ENCODE peak calls at places on chromosomes 4 and X, in six cellular contexts. One of them, this sample, is unnamed.
A peak's percentile ranks its signal among the peaks of the same experiment; 100 is the strongest.

GRCh38 chr4:83281326-83281725 is 3.3 kb downstream of the COQ2 start:
- DNase-seq in GM12878: no peak
- DNase-seq in H1: no peak
- DNase-seq in K562: no peak
- DNase-seq in HCT116: no peak
- DNase-seq in HepG2: no peak
- DNase-seq in this sample: no peak

GRCh38 chr4:140047017-140047640 is 106.9 kb downstream of the MAML3 start:
- DNase-seq in K562: no peak
- DNase-seq in H1: no peak
- DNase-seq in HCT116: no peak
- DNase-seq in GM12878: no peak
- DNase-seq in HepG2: no peak
- DNase-seq in this sample: no peak

GRCh38 chr4:55444822-55445221 is 49.1 kb downstream of the TMEM165 start:
- DNase-seq in HCT116: peak; percentile 13
- DNase-seq in HepG2: peak; percentile 7
- DNase-seq in H1: no peak
- DNase-seq in GM12878: no peak
- DNase-seq in K562: peak; percentile 15
- DNase-seq in this sample: no peak

GRCh38 chrX:109890910-109891502 is 111.9 kb upstream of the TMEM164 start:
- DNase-seq in K562: peak; percentile 72
- DNase-seq in GM12878: no peak
- DNase-seq in HCT116: peak; percentile 43
- DNase-seq in HepG2: peak; percentile 43
- DNase-seq in H1: peak; percentile 10
- DNase-seq in this sample: peak; percentile 72

GRCh38 chrX:115341421-115341820 is 51.9 kb downstream of the LUZP4 start:
- DNase-seq in HepG2: peak; percentile 65
- DNase-seq in HCT116: no peak
- DNase-seq in H1: no peak
- DNase-seq in K562: no peak
- DNase-seq in GM12878: no peak
- DNase-seq in this sample: no peak

GRCh38 chrX:14616876-14617275 is 87.5 kb downstream of the GLRA2 start:
- DNase-seq in K562: no peak
- DNase-seq in HCT116: no peak
- DNase-seq in H1: no peak
- DNase-seq in GM12878: no peak
- DNase-seq in HepG2: no peak
- DNase-seq in this sample: no peak

GRCh38 chrX:40855411-40855810 is 120.1 kb upstream of the MED14 start:
- DNase-seq in K562: no peak
- DNase-seq in HCT116: no peak
- DNase-seq in HepG2: no peak
- DNase-seq in GM12878: no peak
- DNase-seq in H1: no peak
- DNase-seq in this sample: no peak

GRCh38 chrX:107714196-107714811 is 61.3 kb downstream of the TSC22D3 start:
- DNase-seq in HCT116: no peak
- DNase-seq in K562: no peak
- DNase-seq in GM12878: no peak
- DNase-seq in HepG2: no peak
- DNase-seq in H1: no peak
- DNase-seq in this sample: no peak

GRCh38 chrX:148601034-148601433 is 100.6 kb downstream of the AFF2 start:
- DNase-seq in HepG2: no peak
- DNase-seq in K562: peak; percentile 17
- DNase-seq in HCT116: no peak
- DNase-seq in GM12878: no peak
- DNase-seq in H1: no peak
- DNase-seq in this sample: no peak

GRCh38 chr4:169249214-169249973 is 21.4 kb downstream of the SH3RF1 start:
- DNase-seq in H1: no peak
- DNase-seq in GM12878: no peak
- DNase-seq in HepG2: peak; percentile 90
- DNase-seq in HCT116: no peak
- DNase-seq in K562: no peak
- DNase-seq in this sample: no peak

GRCh38 chr4:42515156-42515884 is 118.0 kb downstream of the SHISA3 start:
- DNase-seq in HCT116: no peak
- DNase-seq in K562: no peak
- DNase-seq in H1: no peak
- DNase-seq in HepG2: no peak
- DNase-seq in GM12878: no peak
- DNase-seq in this sample: peak; percentile 46

GRCh38 chr4:132123870-132124623 is 1025.0 kb upstream of the PCDH10 start:
- DNase-seq in K562: peak; percentile 7
- DNase-seq in HepG2: no peak
- DNase-seq in HCT116: peak; percentile 37
- DNase-seq in H1: no peak
- DNase-seq in GM12878: peak; percentile 25
- DNase-seq in this sample: no peak

GRCh38 chr4:71518283-71518989 is 179.6 kb downstream of the SLC4A4 start:
- DNase-seq in HepG2: no peak
- DNase-seq in H1: no peak
- DNase-seq in GM12878: no peak
- DNase-seq in K562: no peak
- DNase-seq in HCT116: no peak
- DNase-seq in this sample: no peak

GRCh38 chr4:183797445-183798248 is 107.5 kb upstream of the STOX2 start:
- DNase-seq in HepG2: no peak
- DNase-seq in K562: no peak
- DNase-seq in HCT116: no peak
- DNase-seq in H1: no peak
- DNase-seq in GM12878: no peak
- DNase-seq in this sample: no peak

GRCh38 chrX:136215559-136215958 is 35.6 kb downstream of the MAP7D3 start:
- DNase-seq in HCT116: no peak
- DNase-seq in HepG2: no peak
- DNase-seq in GM12878: no peak
- DNase-seq in H1: no peak
- DNase-seq in K562: no peak
- DNase-seq in this sample: no peak

GRCh38 chr4:113809313-113809712 is 47.8 kb upstream of the CAMK2D start:
- DNase-seq in HCT116: no peak
- DNase-seq in H1: no peak
- DNase-seq in GM12878: no peak
- DNase-seq in K562: no peak
- DNase-seq in HepG2: no peak
- DNase-seq in this sample: no peak

GRCh38 chrX:1397001-1397400 is 5.1 kb upstream of the SLC25A6 start:
- DNase-seq in GM12878: no peak
- DNase-seq in K562: no peak
- DNase-seq in H1: no peak
- DNase-seq in HepG2: no peak
- DNase-seq in HCT116: no peak
- DNase-seq in this sample: no peak

GRCh38 chr4:6448476-6449170 is 23.8 kb downstream of the PPP2R2C start:
- DNase-seq in K562: no peak
- DNase-seq in HepG2: no peak
- DNase-seq in H1: no peak
- DNase-seq in GM12878: no peak
- DNase-seq in HCT116: no peak
- DNase-seq in this sample: no peak

GRCh38 chr4:1380368-1381151 is 25.7 kb downstream of the NKX1-1 start:
- DNase-seq in HepG2: no peak
- DNase-seq in H1: no peak
- DNase-seq in K562: no peak
- DNase-seq in GM12878: no peak
- DNase-seq in HCT116: no peak
- DNase-seq in this sample: no peak

GRCh38 chr4:121252224-121252806 is 88.2 kb upstream of the TNIP3 start:
- DNase-seq in K562: peak; percentile 67
- DNase-seq in HCT116: peak; percentile 48
- DNase-seq in GM12878: no peak
- DNase-seq in H1: peak; percentile 25
- DNase-seq in HepG2: peak; percentile 51
- DNase-seq in this sample: peak; percentile 46

GRCh38 chr4:182827981-182828677 is 89.1 kb downstream of the DCTD start:
- DNase-seq in HepG2: no peak
- DNase-seq in HCT116: no peak
- DNase-seq in H1: no peak
- DNase-seq in K562: no peak
- DNase-seq in GM12878: no peak
- DNase-seq in this sample: no peak

GRCh38 chr4:110484029-110484428 is 8.1 kb downstream of the ENPEP start:
- DNase-seq in GM12878: peak; percentile 63
- DNase-seq in HCT116: no peak
- DNase-seq in HepG2: no peak
- DNase-seq in K562: no peak
- DNase-seq in H1: no peak
- DNase-seq in this sample: no peak

GRCh38 chr4:40423735-40424134 is 88.6 kb downstream of the CHRNA9 start:
- DNase-seq in HCT116: no peak
- DNase-seq in H1: no peak
- DNase-seq in HepG2: no peak
- DNase-seq in K562: no peak
- DNase-seq in GM12878: no peak
- DNase-seq in this sample: no peak

GRCh38 chr4:100894339-100894870 is 376.6 kb upstream of the EMCN start:
- DNase-seq in HCT116: no peak
- DNase-seq in H1: no peak
- DNase-seq in GM12878: no peak
- DNase-seq in K562: no peak
- DNase-seq in HepG2: no peak
- DNase-seq in this sample: no peak

GRCh38 chr4:87030124-87030523 is 95.3 kb downstream of the AFF1 start:
- DNase-seq in H1: no peak
- DNase-seq in K562: no peak
- DNase-seq in HepG2: no peak
- DNase-seq in HCT116: no peak
- DNase-seq in GM12878: no peak
- DNase-seq in this sample: no peak
- H3K4me1 ChIP-seq in H1: peaks cover 7% of the 10 kb centered on the region
- H3K4me1 ChIP-seq in K562: peaks cover 57% of the 10 kb centered on the region
- H3K4me1 ChIP-seq in HepG2: peaks cover 52% of the 10 kb centered on the region
- H3K4me1 ChIP-seq in HCT116: no peaks in the 10 kb centered on the region
- H3K4me1 ChIP-seq in GM12878: peaks cover 55% of the 10 kb centered on the region
- H3K4me1 ChIP-seq in this sample: peaks cover 2% of the 10 kb centered on the region

GRCh38 chrX:44978976-44979375 is 106.0 kb downstream of the KDM6A start:
- DNase-seq in K562: no peak
- DNase-seq in H1: no peak
- DNase-seq in HepG2: no peak
- DNase-seq in GM12878: no peak
- DNase-seq in HCT116: no peak
- DNase-seq in this sample: no peak
- H3K9me3 ChIP-seq in K562: peaks cover 1% of the 10 kb centered on the region
- H3K9me3 ChIP-seq in H1: no peaks in the 10 kb centered on the region
- H3K9me3 ChIP-seq in HepG2: no peaks in the 10 kb centered on the region
- H3K9me3 ChIP-seq in GM12878: peaks cover 12% of the 10 kb centered on the region
- H3K9me3 ChIP-seq in HCT116: no peaks in the 10 kb centered on the region
- H3K9me3 ChIP-seq in this sample: peaks cover 4% of the 10 kb centered on the region

DNA sequence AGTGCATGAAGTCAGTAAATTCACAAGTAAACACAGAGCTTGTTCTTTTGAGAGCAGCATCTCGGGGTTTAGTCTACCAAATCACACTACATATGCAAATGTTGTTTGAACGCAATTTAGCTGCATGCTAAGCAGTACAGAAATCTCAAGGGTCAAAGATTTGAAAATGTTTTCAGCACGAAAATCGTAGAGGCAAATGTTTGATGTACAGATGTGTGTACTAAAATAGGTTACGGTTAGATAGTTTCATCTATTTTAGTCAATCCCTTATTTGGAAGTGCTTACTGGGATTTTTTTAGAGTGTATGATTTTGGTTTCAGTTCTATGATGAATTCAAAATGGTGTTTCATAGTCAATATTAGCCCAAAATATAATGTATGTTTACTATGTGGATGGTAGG is 1928.2 kb upstream of the TENM3 start:
- DNase-seq in HCT116: no peak
- DNase-seq in H1: no peak
- DNase-seq in K562: no peak
- DNase-seq in GM12878: no peak
- DNase-seq in HepG2: no peak
- DNase-seq in this sample: no peak
- TF ChIP-seq ZNF274 in HCT116: no peak
- TF ChIP-seq ZNF274 in H1: no peak
- TF ChIP-seq ZNF274 in K562: no peak
- TF ChIP-seq ZNF274 in GM12878: no peak
- TF ChIP-seq ZNF274 in HepG2: no peak
- TF ChIP-seq ZNF274 in this sample: no peak

GRCh38 chrX:46917634-46918033 is 5.4 kb downstream of the JADE3 start:
- DNase-seq in HepG2: no peak
- DNase-seq in K562: no peak
- DNase-seq in H1: no peak
- DNase-seq in HCT116: no peak
- DNase-seq in GM12878: no peak
- DNase-seq in this sample: no peak

GRCh38 chrX:46918434-46918833 is 6.2 kb downstream of the JADE3 start:
- DNase-seq in HCT116: no peak
- DNase-seq in K562: no peak
- DNase-seq in GM12878: no peak
- DNase-seq in HepG2: peak; percentile 67
- DNase-seq in H1: no peak
- DNase-seq in this sample: no peak

GRCh38 chrX:46922601-46923000 is 10.4 kb downstream of the JADE3 start:
- DNase-seq in K562: no peak
- DNase-seq in HepG2: no peak
- DNase-seq in HCT116: no peak
- DNase-seq in H1: no peak
- DNase-seq in GM12878: no peak
- DNase-seq in this sample: no peak

GRCh38 chrX:46916273-46916672 is 4.1 kb downstream of the JADE3 start:
- DNase-seq in K562: no peak
- DNase-seq in GM12878: no peak
- DNase-seq in HepG2: no peak
- DNase-seq in HCT116: no peak
- DNase-seq in H1: no peak
- DNase-seq in this sample: no peak

GRCh38 chrX:46920235-46920634 is 8.0 kb downstream of the JADE3 start:
- DNase-seq in HepG2: no peak
- DNase-seq in H1: no peak
- DNase-seq in GM12878: no peak
- DNase-seq in HCT116: no peak
- DNase-seq in K562: no peak
- DNase-seq in this sample: no peak
- H3K4me1 ChIP-seq in HepG2: peaks cover 45% of the 10 kb centered on the region
- H3K4me1 ChIP-seq in H1: no peaks in the 10 kb centered on the region
- H3K4me1 ChIP-seq in GM12878: no peaks in the 10 kb centered on the region
- H3K4me1 ChIP-seq in HCT116: no peaks in the 10 kb centered on the region
- H3K4me1 ChIP-seq in K562: no peaks in the 10 kb centered on the region
- H3K4me1 ChIP-seq in this sample: no peaks in the 10 kb centered on the region

This sample was measured in NT2/D1.